ENCODE peak calls at places on chromosomes 11 and 22, in eight cellular contexts. One of them, this sample, is unnamed.

GRCh38 chr22:42635531-42635930 is 4.9 kb downstream of the ATP5MGL start:
- DNase-seq in transverse colon: peak
- DNase-seq in A549: peak
- DNase-seq in stomach: peak
- DNase-seq in K562: no peak
- DNase-seq in SK-N-SH: no peak
- DNase-seq in ovary: no peak
- DNase-seq in tibial nerve: peak
- DNase-seq in this sample: peak

GRCh38 chr11:44711772-44712608 is 14.8 kb upstream of the TSPAN18 start:
- DNase-seq in transverse colon: no peak
- DNase-seq in A549: no peak
- DNase-seq in stomach: no peak
- DNase-seq in K562: no peak
- DNase-seq in SK-N-SH: peak
- DNase-seq in ovary: no peak
- DNase-seq in tibial nerve: no peak
- DNase-seq in this sample: no peak

GRCh38 chr11:19553683-19554333 is 158.8 kb upstream of the NAV2 start:
- DNase-seq in transverse colon: peak
- DNase-seq in A549: peak
- DNase-seq in stomach: peak
- DNase-seq in K562: peak
- DNase-seq in SK-N-SH: peak
- DNase-seq in ovary: peak
- DNase-seq in tibial nerve: peak
- DNase-seq in this sample: no peak

GRCh38 chr11:35116762-35117588 is 22.0 kb upstream of the CD44 start:
- DNase-seq in transverse colon: no peak
- DNase-seq in A549: no peak
- DNase-seq in stomach: no peak
- DNase-seq in K562: no peak
- DNase-seq in SK-N-SH: no peak
- DNase-seq in ovary: no peak
- DNase-seq in tibial nerve: no peak
- DNase-seq in this sample: no peak

GRCh38 chr22:22941831-22942510 is 54.4 kb downstream of the IGLL5 start:
- DNase-seq in transverse colon: peak
- DNase-seq in A549: no peak
- DNase-seq in stomach: peak
- DNase-seq in K562: no peak
- DNase-seq in SK-N-SH: no peak
- DNase-seq in ovary: peak
- DNase-seq in tibial nerve: no peak
- DNase-seq in this sample: peak

GRCh38 chr11:61193596-61193995 is 9.7 kb upstream of the PGA3 start:
- DNase-seq in transverse colon: no peak
- DNase-seq in A549: no peak
- DNase-seq in stomach: peak
- DNase-seq in K562: no peak
- DNase-seq in SK-N-SH: peak
- DNase-seq in ovary: no peak
- DNase-seq in tibial nerve: no peak
- DNase-seq in this sample: no peak

GRCh38 chr22:21849489-21849888 is 18.0 kb downstream of the MAPK1 start:
- DNase-seq in transverse colon: no peak
- DNase-seq in A549: no peak
- DNase-seq in stomach: no peak
- DNase-seq in K562: no peak
- DNase-seq in SK-N-SH: no peak
- DNase-seq in ovary: no peak
- DNase-seq in tibial nerve: no peak
- DNase-seq in this sample: no peak

GRCh38 chr11:76512851-76513653 is 68.2 kb downstream of the EMSY start:
- DNase-seq in transverse colon: no peak
- DNase-seq in A549: no peak
- DNase-seq in stomach: no peak
- DNase-seq in K562: no peak
- DNase-seq in SK-N-SH: peak
- DNase-seq in ovary: no peak
- DNase-seq in tibial nerve: no peak
- DNase-seq in this sample: no peak

GRCh38 chr11:35992551-35992950 is 48.7 kb downstream of the LDLRAD3 start:
- DNase-seq in transverse colon: no peak
- DNase-seq in A549: no peak
- DNase-seq in stomach: no peak
- DNase-seq in K562: no peak
- DNase-seq in SK-N-SH: no peak
- DNase-seq in ovary: no peak
- DNase-seq in tibial nerve: no peak
- DNase-seq in this sample: no peak

GRCh38 chr11:61516675-61517516 is 8.3 kb downstream of the LRRC10B start:
- DNase-seq in transverse colon: no peak
- DNase-seq in A549: peak
- DNase-seq in stomach: peak
- DNase-seq in K562: peak
- DNase-seq in SK-N-SH: peak
- DNase-seq in ovary: no peak
- DNase-seq in tibial nerve: peak
- DNase-seq in this sample: no peak

GRCh38 chr11:72577271-72577681 is 96.9 kb downstream of the PDE2A start:
- DNase-seq in transverse colon: peak
- DNase-seq in A549: no peak
- DNase-seq in stomach: no peak
- DNase-seq in K562: no peak
- DNase-seq in SK-N-SH: no peak
- DNase-seq in ovary: no peak
- DNase-seq in tibial nerve: no peak
- DNase-seq in this sample: peak

GRCh38 chr11:119533931-119534694 is 111.1 kb upstream of the THY1 start:
- DNase-seq in transverse colon: peak
- DNase-seq in A549: peak
- DNase-seq in stomach: peak
- DNase-seq in K562: peak
- DNase-seq in SK-N-SH: peak
- DNase-seq in ovary: no peak
- DNase-seq in tibial nerve: peak
- DNase-seq in this sample: no peak

GRCh38 chr22:46033256-46034200 is 56.6 kb upstream of the WNT7B start:
- DNase-seq in transverse colon: no peak
- DNase-seq in A549: no peak
- DNase-seq in stomach: no peak
- DNase-seq in K562: no peak
- DNase-seq in SK-N-SH: no peak
- DNase-seq in ovary: no peak
- DNase-seq in tibial nerve: no peak
- DNase-seq in this sample: peak

GRCh38 chr11:92784313-92784712 is 185.1 kb upstream of the MTNR1B start:
- DNase-seq in transverse colon: no peak
- DNase-seq in A549: no peak
- DNase-seq in stomach: no peak
- DNase-seq in K562: no peak
- DNase-seq in SK-N-SH: no peak
- DNase-seq in ovary: no peak
- DNase-seq in tibial nerve: no peak
- DNase-seq in this sample: no peak

GRCh38 chr11:87453531-87454089 is 415.9 kb downstream of the TMEM135 start:
- DNase-seq in transverse colon: no peak
- DNase-seq in A549: no peak
- DNase-seq in stomach: no peak
- DNase-seq in K562: no peak
- DNase-seq in SK-N-SH: no peak
- DNase-seq in ovary: no peak
- DNase-seq in tibial nerve: no peak
- DNase-seq in this sample: no peak

GRCh38 chr11:94732617-94733292 is 35.4 kb upstream of the AMOTL1 start:
- DNase-seq in transverse colon: no peak
- DNase-seq in A549: no peak
- DNase-seq in stomach: no peak
- DNase-seq in K562: peak
- DNase-seq in SK-N-SH: no peak
- DNase-seq in ovary: no peak
- DNase-seq in tibial nerve: no peak
- DNase-seq in this sample: no peak

GRCh38 chr22:48945621-48946458 is 881.8 kb downstream of the BRD1 start:
- DNase-seq in transverse colon: peak
- DNase-seq in A549: no peak
- DNase-seq in stomach: peak
- DNase-seq in K562: no peak
- DNase-seq in SK-N-SH: no peak
- DNase-seq in ovary: no peak
- DNase-seq in tibial nerve: no peak
- DNase-seq in this sample: peak

GRCh38 chr11:124402326-124402922 is 3.6 kb upstream of the OR8B3 start:
- DNase-seq in transverse colon: peak
- DNase-seq in A549: peak
- DNase-seq in stomach: peak
- DNase-seq in K562: peak
- DNase-seq in SK-N-SH: peak
- DNase-seq in ovary: no peak
- DNase-seq in tibial nerve: peak
- DNase-seq in this sample: no peak

GRCh38 chr22:50677493-50678217 is 5.0 kb downstream of the SHANK3 start:
- DNase-seq in transverse colon: no peak
- DNase-seq in A549: no peak
- DNase-seq in stomach: peak
- DNase-seq in K562: no peak
- DNase-seq in SK-N-SH: peak
- DNase-seq in ovary: no peak
- DNase-seq in tibial nerve: no peak
- DNase-seq in this sample: peak

GRCh38 chr22:20752873-20753272 is 21.0 kb upstream of the SERPIND1 start:
- DNase-seq in transverse colon: no peak
- DNase-seq in A549: no peak
- DNase-seq in stomach: no peak
- DNase-seq in K562: no peak
- DNase-seq in SK-N-SH: no peak
- DNase-seq in ovary: no peak
- DNase-seq in tibial nerve: no peak
- DNase-seq in this sample: no peak

DNA sequence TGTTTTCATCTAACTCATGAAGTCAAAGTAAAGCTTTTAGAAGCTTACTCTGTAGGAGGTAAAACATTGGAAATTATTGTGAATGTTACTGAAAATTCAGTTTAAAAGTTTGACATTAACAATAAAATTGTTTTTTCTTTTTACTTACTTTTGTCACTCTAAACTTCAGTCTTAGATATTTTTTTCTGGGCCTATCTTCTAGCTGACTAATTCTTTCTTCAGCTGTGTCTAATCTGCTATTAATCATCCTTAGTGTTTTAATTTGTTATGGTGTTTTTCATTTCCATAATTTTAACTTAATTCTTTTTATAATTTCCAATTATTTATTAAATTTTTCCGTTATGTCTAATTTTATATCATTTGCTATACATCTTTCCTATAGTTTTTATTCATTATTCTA is 35.0 kb downstream of the IL10RA start:
- DNase-seq in transverse colon: no peak
- DNase-seq in A549: no peak
- DNase-seq in stomach: no peak
- DNase-seq in K562: no peak
- DNase-seq in SK-N-SH: no peak
- DNase-seq in ovary: no peak
- DNase-seq in tibial nerve: no peak
- DNase-seq in this sample: no peak
- TF ChIP-seq EP300 in transverse colon: no peak
- TF ChIP-seq EP300 in A549: no peak
- TF ChIP-seq EP300 in stomach: no peak
- TF ChIP-seq EP300 in K562: no peak
- TF ChIP-seq EP300 in SK-N-SH: no peak
- TF ChIP-seq EP300 in ovary: no peak
- TF ChIP-seq EP300 in tibial nerve: no peak
- TF ChIP-seq EP300 in this sample: no peak

GRCh38 chr11:559020-559620 is 1.4 kb downstream of the LMNTD2 start:
- DNase-seq in transverse colon: no peak
- DNase-seq in A549: no peak
- DNase-seq in stomach: no peak
- DNase-seq in K562: no peak
- DNase-seq in SK-N-SH: no peak
- DNase-seq in ovary: no peak
- DNase-seq in tibial nerve: no peak
- DNase-seq in this sample: no peak
- TF ChIP-seq EP300 in transverse colon: no peak
- TF ChIP-seq EP300 in A549: no peak
- TF ChIP-seq EP300 in stomach: no peak
- TF ChIP-seq EP300 in K562: no peak
- TF ChIP-seq EP300 in SK-N-SH: no peak
- TF ChIP-seq EP300 in ovary: no peak
- TF ChIP-seq EP300 in tibial nerve: no peak
- TF ChIP-seq EP300 in this sample: no peak

DNA sequence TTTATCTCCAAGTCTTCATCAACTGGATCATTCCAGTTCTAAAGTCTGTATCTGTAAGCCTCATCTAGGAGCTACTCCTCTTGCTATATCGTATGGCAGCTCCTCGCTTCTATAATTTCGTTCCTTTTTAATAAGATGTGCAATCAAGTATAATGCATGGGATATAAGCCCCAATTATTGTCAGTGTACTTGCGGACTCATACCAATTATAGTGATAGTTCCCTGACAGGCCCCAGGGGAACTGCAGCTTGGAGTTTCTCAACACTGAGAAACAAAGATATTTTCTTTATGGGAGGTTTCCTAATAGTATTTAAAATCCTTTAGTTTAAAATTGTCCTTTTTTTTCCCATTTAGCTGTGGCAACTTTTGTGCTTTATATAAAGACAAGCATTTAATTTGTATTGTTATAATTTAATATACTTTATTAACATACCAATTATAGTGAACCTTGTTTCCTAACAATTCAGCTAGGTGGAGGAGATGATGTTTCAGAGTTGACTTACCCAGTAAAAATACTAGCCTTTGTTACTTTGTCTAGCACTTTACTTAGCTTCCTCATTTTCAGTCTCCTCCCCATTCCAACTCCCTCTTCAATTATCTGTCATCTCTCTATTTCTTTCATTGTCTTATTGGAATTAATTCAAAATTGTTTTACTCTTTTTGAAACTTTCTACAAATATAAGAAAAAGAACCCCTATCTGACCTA is 25.3 kb upstream of the DDX17 start:
- DNase-seq in transverse colon: no peak
- DNase-seq in A549: no peak
- DNase-seq in stomach: no peak
- DNase-seq in K562: no peak
- DNase-seq in SK-N-SH: no peak
- DNase-seq in ovary: no peak
- DNase-seq in tibial nerve: no peak
- DNase-seq in this sample: no peak
- TF ChIP-seq EP300 in transverse colon: no peak
- TF ChIP-seq EP300 in A549: no peak
- TF ChIP-seq EP300 in stomach: no peak
- TF ChIP-seq EP300 in K562: no peak
- TF ChIP-seq EP300 in SK-N-SH: no peak
- TF ChIP-seq EP300 in ovary: no peak
- TF ChIP-seq EP300 in tibial nerve: no peak
- TF ChIP-seq EP300 in this sample: no peak

DNA sequence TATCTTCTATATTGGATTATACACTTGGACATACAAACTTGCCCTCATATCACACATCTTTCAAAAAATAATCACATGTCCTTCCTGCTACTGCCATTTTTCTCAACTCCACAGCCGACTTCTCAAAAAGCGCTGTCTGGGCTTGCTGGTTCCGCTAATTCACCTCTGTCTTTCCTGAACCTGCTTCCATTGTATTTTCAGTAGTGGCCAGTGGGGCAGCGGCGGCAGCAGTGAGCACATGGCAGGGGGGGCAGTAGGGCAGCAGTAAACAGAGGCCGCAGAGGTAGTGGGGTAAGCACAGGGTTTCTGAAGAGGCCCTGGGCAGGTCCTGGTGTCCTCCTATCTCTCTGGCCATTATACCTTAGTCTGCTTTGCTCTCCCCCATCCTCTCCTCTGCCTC is 126.3 kb downstream of the RRAS2 start:
- DNase-seq in transverse colon: no peak
- DNase-seq in A549: peak
- DNase-seq in stomach: no peak
- DNase-seq in K562: peak
- DNase-seq in SK-N-SH: peak
- DNase-seq in ovary: no peak
- DNase-seq in tibial nerve: no peak
- DNase-seq in this sample: no peak
- TF ChIP-seq EP300 in transverse colon: no peak
- TF ChIP-seq EP300 in A549: no peak
- TF ChIP-seq EP300 in stomach: no peak
- TF ChIP-seq EP300 in K562: no peak
- TF ChIP-seq EP300 in SK-N-SH: no peak
- TF ChIP-seq EP300 in ovary: no peak
- TF ChIP-seq EP300 in tibial nerve: no peak
- TF ChIP-seq EP300 in this sample: no peak